ENCODE peak calls at places on chromosomes 3 and 15, in ten cellular contexts. One of them, this sample, is unnamed.

GRCh38 chr3:31434819-31435218 is 97.9 kb upstream of the STT3B start:
- DNase-seq in Peyer's patch: no peak
- DNase-seq in heart right ventricle: no peak
- DNase-seq in brain microvascular endothelial cell: no peak
- DNase-seq in SK-N-SH: no peak
- DNase-seq in psoas muscle: no peak
- DNase-seq in upper lobe of right lung: no peak
- DNase-seq in breast epithelium: no peak
- DNase-seq in PC-9: no peak
- DNase-seq in spleen: no peak
- DNase-seq in this sample: no peak

GRCh38 chr15:100890850-100891249 is 11.2 kb downstream of the ALDH1A3 start:
- DNase-seq in Peyer's patch: no peak
- DNase-seq in heart right ventricle: no peak
- DNase-seq in brain microvascular endothelial cell: no peak
- DNase-seq in SK-N-SH: no peak
- DNase-seq in psoas muscle: no peak
- DNase-seq in upper lobe of right lung: no peak
- DNase-seq in breast epithelium: no peak
- DNase-seq in PC-9: no peak
- DNase-seq in spleen: peak; percentile 36
- DNase-seq in this sample: no peak

GRCh38 chr3:56304069-56304468 is 164.2 kb downstream of the ERC2 start:
- DNase-seq in Peyer's patch: no peak
- DNase-seq in heart right ventricle: no peak
- DNase-seq in brain microvascular endothelial cell: no peak
- DNase-seq in SK-N-SH: no peak
- DNase-seq in psoas muscle: no peak
- DNase-seq in upper lobe of right lung: no peak
- DNase-seq in breast epithelium: no peak
- DNase-seq in PC-9: no peak
- DNase-seq in spleen: no peak
- DNase-seq in this sample: no peak

GRCh38 chr15:39720721-39721611 is 61.7 kb downstream of the FSIP1 start:
- DNase-seq in Peyer's patch: no peak
- DNase-seq in heart right ventricle: no peak
- DNase-seq in brain microvascular endothelial cell: peak; percentile 4
- DNase-seq in SK-N-SH: no peak
- DNase-seq in psoas muscle: no peak
- DNase-seq in upper lobe of right lung: no peak
- DNase-seq in breast epithelium: no peak
- DNase-seq in PC-9: peak; percentile 39
- DNase-seq in spleen: no peak
- DNase-seq in this sample: no peak

GRCh38 chr3:133662256-133662773 is 574 bp upstream of the TOPBP1 start:
- DNase-seq in Peyer's patch: no peak
- DNase-seq in heart right ventricle: no peak
- DNase-seq in brain microvascular endothelial cell: peak; percentile 28
- DNase-seq in SK-N-SH: peak; percentile 63
- DNase-seq in psoas muscle: no peak
- DNase-seq in upper lobe of right lung: no peak
- DNase-seq in breast epithelium: no peak
- DNase-seq in PC-9: peak; percentile 8
- DNase-seq in spleen: no peak
- DNase-seq in this sample: no peak

GRCh38 chr15:24292837-24293236 is 382.7 kb upstream of the NPAP1 start:
- DNase-seq in Peyer's patch: no peak
- DNase-seq in heart right ventricle: no peak
- DNase-seq in brain microvascular endothelial cell: no peak
- DNase-seq in SK-N-SH: no peak
- DNase-seq in psoas muscle: no peak
- DNase-seq in upper lobe of right lung: no peak
- DNase-seq in breast epithelium: no peak
- DNase-seq in PC-9: no peak
- DNase-seq in spleen: no peak
- DNase-seq in this sample: no peak

GRCh38 chr3:163605915-163606314 is 1472.4 kb downstream of the SI start:
- DNase-seq in Peyer's patch: no peak
- DNase-seq in heart right ventricle: no peak
- DNase-seq in brain microvascular endothelial cell: peak; percentile 33
- DNase-seq in SK-N-SH: no peak
- DNase-seq in psoas muscle: no peak
- DNase-seq in upper lobe of right lung: no peak
- DNase-seq in breast epithelium: no peak
- DNase-seq in PC-9: no peak
- DNase-seq in spleen: no peak
- DNase-seq in this sample: no peak

GRCh38 chr3:14358426-14359211 is 43.8 kb upstream of the SLC6A6 start:
- DNase-seq in Peyer's patch: no peak
- DNase-seq in heart right ventricle: peak; percentile 66
- DNase-seq in brain microvascular endothelial cell: peak; percentile 7
- DNase-seq in SK-N-SH: no peak
- DNase-seq in psoas muscle: no peak
- DNase-seq in upper lobe of right lung: no peak
- DNase-seq in breast epithelium: peak; percentile 76
- DNase-seq in PC-9: no peak
- DNase-seq in spleen: no peak
- DNase-seq in this sample: no peak

DNA sequence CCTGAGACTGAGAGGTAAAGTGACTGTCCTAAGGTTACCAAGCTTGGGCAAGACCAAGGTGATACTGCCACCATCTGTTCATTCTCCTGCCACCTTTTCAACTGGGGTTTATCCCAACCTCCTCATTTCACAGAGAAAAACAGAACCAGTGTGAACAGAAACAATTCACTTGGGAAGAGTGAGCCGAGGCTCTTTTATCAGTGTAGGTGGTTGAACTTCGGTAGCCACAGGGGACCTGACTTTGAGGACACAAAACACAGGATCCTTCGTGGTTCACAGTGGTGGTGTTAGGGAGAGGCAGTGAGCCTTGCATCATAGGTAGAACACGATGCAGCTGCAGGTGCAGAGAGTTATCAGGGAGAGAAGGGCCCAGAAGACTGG is 72.8 kb upstream of the ICE2 start:
- DNase-seq in Peyer's patch: no peak
- DNase-seq in heart right ventricle: no peak
- DNase-seq in brain microvascular endothelial cell: no peak
- DNase-seq in SK-N-SH: no peak
- DNase-seq in psoas muscle: no peak
- DNase-seq in upper lobe of right lung: no peak
- DNase-seq in breast epithelium: no peak
- DNase-seq in PC-9: peak; percentile 6
- DNase-seq in spleen: no peak
- DNase-seq in this sample: no peak
- TF ChIP-seq CTCF in Peyer's patch: no peak
- TF ChIP-seq CTCF in heart right ventricle: no peak
- TF ChIP-seq CTCF in brain microvascular endothelial cell: peak; percentile 16
- TF ChIP-seq CTCF in SK-N-SH: no peak
- TF ChIP-seq CTCF in psoas muscle: peak; percentile 14
- TF ChIP-seq CTCF in upper lobe of right lung: no peak
- TF ChIP-seq CTCF in breast epithelium: no peak
- TF ChIP-seq CTCF in PC-9: no peak
- TF ChIP-seq CTCF in spleen: no peak
- TF ChIP-seq CTCF in this sample: no peak

GRCh38 chr15:76501726-76502125 is 165.2 kb downstream of the ISL2 start:
- DNase-seq in Peyer's patch: no peak
- DNase-seq in heart right ventricle: no peak
- DNase-seq in brain microvascular endothelial cell: no peak
- DNase-seq in SK-N-SH: no peak
- DNase-seq in psoas muscle: no peak
- DNase-seq in upper lobe of right lung: no peak
- DNase-seq in breast epithelium: no peak
- DNase-seq in PC-9: no peak
- DNase-seq in spleen: no peak
- DNase-seq in this sample: no peak

GRCh38 chr15:76503121-76503520 is 166.5 kb downstream of the ISL2 start:
- DNase-seq in Peyer's patch: no peak
- DNase-seq in heart right ventricle: no peak
- DNase-seq in brain microvascular endothelial cell: no peak
- DNase-seq in SK-N-SH: no peak
- DNase-seq in psoas muscle: no peak
- DNase-seq in upper lobe of right lung: no peak
- DNase-seq in breast epithelium: no peak
- DNase-seq in PC-9: no peak
- DNase-seq in spleen: no peak
- DNase-seq in this sample: no peak

GRCh38 chr15:76503804-76504203 is 167.2 kb downstream of the ISL2 start:
- DNase-seq in Peyer's patch: no peak
- DNase-seq in heart right ventricle: no peak
- DNase-seq in brain microvascular endothelial cell: no peak
- DNase-seq in SK-N-SH: no peak
- DNase-seq in psoas muscle: no peak
- DNase-seq in upper lobe of right lung: no peak
- DNase-seq in breast epithelium: no peak
- DNase-seq in PC-9: no peak
- DNase-seq in spleen: no peak
- DNase-seq in this sample: no peak

DNA sequence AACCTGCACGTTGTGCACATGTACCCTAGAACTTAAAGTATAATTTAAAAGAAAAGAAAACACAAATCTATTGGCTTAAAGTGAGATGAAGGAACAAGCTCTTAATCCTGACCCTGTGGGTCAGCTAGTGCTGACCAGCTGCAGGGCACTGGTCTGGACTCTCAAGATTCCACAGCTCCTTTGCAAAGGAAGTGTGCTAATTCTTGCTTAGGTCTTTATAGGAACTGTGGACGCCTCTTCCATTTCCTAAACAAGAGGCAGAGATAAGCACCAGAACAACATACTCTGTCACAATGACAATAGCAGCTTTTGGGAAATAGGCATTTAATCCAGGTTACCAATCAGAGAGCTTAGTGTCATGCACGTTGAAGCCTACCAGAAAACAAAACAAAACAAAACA is 166.1 kb downstream of the ISL2 start:
- DNase-seq in Peyer's patch: no peak
- DNase-seq in heart right ventricle: no peak
- DNase-seq in brain microvascular endothelial cell: no peak
- DNase-seq in SK-N-SH: no peak
- DNase-seq in psoas muscle: no peak
- DNase-seq in upper lobe of right lung: no peak
- DNase-seq in breast epithelium: no peak
- DNase-seq in PC-9: no peak
- DNase-seq in spleen: no peak
- DNase-seq in this sample: no peak
- TF ChIP-seq CTCF in Peyer's patch: no peak
- TF ChIP-seq CTCF in heart right ventricle: no peak
- TF ChIP-seq CTCF in brain microvascular endothelial cell: no peak
- TF ChIP-seq CTCF in SK-N-SH: no peak
- TF ChIP-seq CTCF in psoas muscle: no peak
- TF ChIP-seq CTCF in upper lobe of right lung: no peak
- TF ChIP-seq CTCF in breast epithelium: no peak
- TF ChIP-seq CTCF in PC-9: no peak
- TF ChIP-seq CTCF in spleen: no peak
- TF ChIP-seq CTCF in this sample: no peak

GRCh38 chr3:32685604-32686185 is 707 bp downstream of the CNOT10 start:
- DNase-seq in Peyer's patch: peak; percentile 18
- DNase-seq in heart right ventricle: no peak
- DNase-seq in brain microvascular endothelial cell: peak; percentile 14
- DNase-seq in SK-N-SH: no peak
- DNase-seq in psoas muscle: no peak
- DNase-seq in upper lobe of right lung: no peak
- DNase-seq in breast epithelium: no peak
- DNase-seq in PC-9: peak; percentile 1
- DNase-seq in spleen: no peak
- DNase-seq in this sample: no peak
- TF ChIP-seq CTCF in Peyer's patch: no peak
- TF ChIP-seq CTCF in heart right ventricle: no peak
- TF ChIP-seq CTCF in brain microvascular endothelial cell: no peak
- TF ChIP-seq CTCF in SK-N-SH: no peak
- TF ChIP-seq CTCF in psoas muscle: no peak
- TF ChIP-seq CTCF in upper lobe of right lung: no peak
- TF ChIP-seq CTCF in breast epithelium: no peak
- TF ChIP-seq CTCF in PC-9: no peak
- TF ChIP-seq CTCF in spleen: no peak
- TF ChIP-seq CTCF in this sample: no peak

GRCh38 chr15:77616072-77616471 is 16.6 kb downstream of the LINGO1 start:
- DNase-seq in Peyer's patch: no peak
- DNase-seq in heart right ventricle: no peak
- DNase-seq in brain microvascular endothelial cell: no peak
- DNase-seq in SK-N-SH: no peak
- DNase-seq in psoas muscle: no peak
- DNase-seq in upper lobe of right lung: no peak
- DNase-seq in breast epithelium: no peak
- DNase-seq in PC-9: no peak
- DNase-seq in spleen: no peak
- DNase-seq in this sample: no peak

GRCh38 chr15:77619883-77620282 is 12.8 kb downstream of the LINGO1 start:
- DNase-seq in Peyer's patch: no peak
- DNase-seq in heart right ventricle: no peak
- DNase-seq in brain microvascular endothelial cell: no peak
- DNase-seq in SK-N-SH: no peak
- DNase-seq in psoas muscle: no peak
- DNase-seq in upper lobe of right lung: no peak
- DNase-seq in breast epithelium: no peak
- DNase-seq in PC-9: no peak
- DNase-seq in spleen: no peak
- DNase-seq in this sample: no peak

GRCh38 chr15:77615472-77615871 is 17.2 kb downstream of the LINGO1 start:
- DNase-seq in Peyer's patch: no peak
- DNase-seq in heart right ventricle: no peak
- DNase-seq in brain microvascular endothelial cell: no peak
- DNase-seq in SK-N-SH: no peak
- DNase-seq in psoas muscle: no peak
- DNase-seq in upper lobe of right lung: no peak
- DNase-seq in breast epithelium: no peak
- DNase-seq in PC-9: no peak
- DNase-seq in spleen: no peak
- DNase-seq in this sample: no peak

GRCh38 chr15:77620297-77620696 is 12.4 kb downstream of the LINGO1 start:
- DNase-seq in Peyer's patch: no peak
- DNase-seq in heart right ventricle: no peak
- DNase-seq in brain microvascular endothelial cell: no peak
- DNase-seq in SK-N-SH: peak; percentile 60
- DNase-seq in psoas muscle: no peak
- DNase-seq in upper lobe of right lung: no peak
- DNase-seq in breast epithelium: no peak
- DNase-seq in PC-9: no peak
- DNase-seq in spleen: no peak
- DNase-seq in this sample: no peak

DNA sequence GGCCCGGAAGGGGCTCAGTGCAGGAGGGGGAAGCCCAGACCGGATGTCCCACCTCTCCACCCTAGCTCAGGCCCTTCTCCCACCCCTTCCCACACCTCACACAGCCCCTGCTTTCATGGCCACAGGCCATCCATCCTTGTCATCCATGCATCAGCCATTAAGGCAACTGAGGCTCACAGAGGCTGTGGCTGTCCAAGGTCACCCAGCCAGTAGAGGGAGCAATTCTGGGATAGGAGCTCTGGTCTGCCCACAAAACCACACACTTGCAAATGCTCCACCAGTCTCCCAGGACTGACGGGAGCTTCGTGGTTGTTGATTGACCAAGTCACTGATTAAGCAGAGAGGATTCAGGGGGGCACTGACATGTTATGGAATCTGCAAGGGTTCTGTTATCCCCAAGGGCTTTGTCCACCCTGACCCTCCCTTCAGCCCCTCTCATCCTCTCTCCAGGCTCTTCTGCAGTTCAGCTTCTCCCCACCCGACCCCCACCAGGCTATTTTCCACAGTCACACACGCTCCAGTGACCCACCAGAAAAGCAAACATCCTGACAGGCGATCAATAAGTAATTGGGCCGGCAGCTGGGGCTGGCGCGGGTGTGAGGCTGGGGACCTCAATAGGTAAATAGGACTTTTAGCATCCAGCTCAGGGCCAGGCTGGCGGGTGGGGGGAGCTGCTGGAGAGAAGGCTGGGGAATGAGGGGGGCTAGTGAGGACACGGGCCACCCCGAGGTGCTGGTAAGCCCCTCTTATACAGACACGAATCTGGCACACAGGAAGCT is 15.0 kb downstream of the LINGO1 start:
- DNase-seq in Peyer's patch: no peak
- DNase-seq in heart right ventricle: no peak
- DNase-seq in brain microvascular endothelial cell: no peak
- DNase-seq in SK-N-SH: no peak
- DNase-seq in psoas muscle: no peak
- DNase-seq in upper lobe of right lung: no peak
- DNase-seq in breast epithelium: no peak
- DNase-seq in PC-9: peak; percentile 21
- DNase-seq in spleen: no peak
- DNase-seq in this sample: no peak
- TF ChIP-seq CTCF in Peyer's patch: peak; percentile 25
- TF ChIP-seq CTCF in heart right ventricle: no peak
- TF ChIP-seq CTCF in brain microvascular endothelial cell: peak; percentile 64
- TF ChIP-seq CTCF in SK-N-SH: peak; percentile 47
- TF ChIP-seq CTCF in psoas muscle: peak; percentile 12
- TF ChIP-seq CTCF in upper lobe of right lung: peak; percentile 21
- TF ChIP-seq CTCF in breast epithelium: no peak
- TF ChIP-seq CTCF in PC-9: peak; percentile 58
- TF ChIP-seq CTCF in spleen: no peak
- TF ChIP-seq CTCF in this sample: no peak